ENCODE peak calls at places on chromosomes 6 and 20, in five cellular contexts. One of them, this sample, is unnamed.

GRCh38 chr6:35669441-35669776 is 19.3 kb downstream of the FKBP5 start:
- DNase-seq in HT1080: peak
- DNase-seq in pancreas: no peak
- DNase-seq in stimulated activated CD8-positive, alpha-beta memory T cell treated with anti-CD3 and anti-CD28 coated beads, Interleukin-2, amount 100 ng/mL, for 1 hour: no peak
- DNase-seq in nephron progenitor cell: no peak
- DNase-seq in this sample: no peak

GRCh38 chr6:134000443-134000842 is 47.4 kb downstream of the TBPL1 start:
- DNase-seq in HT1080: no peak
- DNase-seq in nephron progenitor cell: no peak
- DNase-seq in pancreas: no peak
- DNase-seq in stimulated activated CD8-positive, alpha-beta memory T cell treated with anti-CD3 and anti-CD28 coated beads, Interleukin-2, amount 100 ng/mL, for 1 hour: no peak
- DNase-seq in this sample: no peak

GRCh38 chr6:91083226-91083625 is 496.4 kb upstream of the MAP3K7 start:
- DNase-seq in nephron progenitor cell: no peak
- DNase-seq in pancreas: no peak
- DNase-seq in HT1080: no peak
- DNase-seq in stimulated activated CD8-positive, alpha-beta memory T cell treated with anti-CD3 and anti-CD28 coated beads, Interleukin-2, amount 100 ng/mL, for 1 hour: no peak
- DNase-seq in this sample: no peak

GRCh38 chr20:1202762-1203504 is at the start of gene C20orf202:
- DNase-seq in HT1080: no peak
- DNase-seq in pancreas: no peak
- DNase-seq in nephron progenitor cell: no peak
- DNase-seq in stimulated activated CD8-positive, alpha-beta memory T cell treated with anti-CD3 and anti-CD28 coated beads, Interleukin-2, amount 100 ng/mL, for 1 hour: no peak
- DNase-seq in this sample: no peak

GRCh38 chr20:7770046-7770445 is 170.2 kb downstream of the HAO1 start:
- DNase-seq in HT1080: no peak
- DNase-seq in nephron progenitor cell: no peak
- DNase-seq in stimulated activated CD8-positive, alpha-beta memory T cell treated with anti-CD3 and anti-CD28 coated beads, Interleukin-2, amount 100 ng/mL, for 1 hour: no peak
- DNase-seq in pancreas: no peak
- DNase-seq in this sample: peak

GRCh38 chr6:121520337-121521163 is 85.1 kb downstream of the GJA1 start:
- DNase-seq in nephron progenitor cell: no peak
- DNase-seq in stimulated activated CD8-positive, alpha-beta memory T cell treated with anti-CD3 and anti-CD28 coated beads, Interleukin-2, amount 100 ng/mL, for 1 hour: no peak
- DNase-seq in pancreas: no peak
- DNase-seq in HT1080: peak
- DNase-seq in this sample: no peak

GRCh38 chr20:4563534-4563933 is 158.2 kb upstream of the PRND start:
- DNase-seq in nephron progenitor cell: peak
- DNase-seq in stimulated activated CD8-positive, alpha-beta memory T cell treated with anti-CD3 and anti-CD28 coated beads, Interleukin-2, amount 100 ng/mL, for 1 hour: no peak
- DNase-seq in pancreas: no peak
- DNase-seq in HT1080: peak
- DNase-seq in this sample: no peak

GRCh38 chr20:38298768-38299288 is 5.1 kb upstream of the BPI start:
- DNase-seq in HT1080: no peak
- DNase-seq in pancreas: peak
- DNase-seq in nephron progenitor cell: no peak
- DNase-seq in stimulated activated CD8-positive, alpha-beta memory T cell treated with anti-CD3 and anti-CD28 coated beads, Interleukin-2, amount 100 ng/mL, for 1 hour: no peak
- DNase-seq in this sample: no peak

GRCh38 chr6:71642120-71642519 is 244.2 kb upstream of the RIMS1 start:
- DNase-seq in HT1080: no peak
- DNase-seq in stimulated activated CD8-positive, alpha-beta memory T cell treated with anti-CD3 and anti-CD28 coated beads, Interleukin-2, amount 100 ng/mL, for 1 hour: no peak
- DNase-seq in nephron progenitor cell: no peak
- DNase-seq in pancreas: no peak
- DNase-seq in this sample: no peak

GRCh38 chr6:43254138-43254817 is 11.0 kb downstream of the TTBK1 start:
- DNase-seq in stimulated activated CD8-positive, alpha-beta memory T cell treated with anti-CD3 and anti-CD28 coated beads, Interleukin-2, amount 100 ng/mL, for 1 hour: no peak
- DNase-seq in nephron progenitor cell: no peak
- DNase-seq in HT1080: no peak
- DNase-seq in pancreas: no peak
- DNase-seq in this sample: no peak

GRCh38 chr6:152836523-152836922 is 85.9 kb downstream of the VIP start:
- DNase-seq in pancreas: no peak
- DNase-seq in HT1080: no peak
- DNase-seq in stimulated activated CD8-positive, alpha-beta memory T cell treated with anti-CD3 and anti-CD28 coated beads, Interleukin-2, amount 100 ng/mL, for 1 hour: no peak
- DNase-seq in nephron progenitor cell: no peak
- DNase-seq in this sample: no peak

GRCh38 chr20:14622796-14623195 is 285.4 kb upstream of the FLRT3 start:
- DNase-seq in nephron progenitor cell: no peak
- DNase-seq in pancreas: no peak
- DNase-seq in HT1080: peak
- DNase-seq in stimulated activated CD8-positive, alpha-beta memory T cell treated with anti-CD3 and anti-CD28 coated beads, Interleukin-2, amount 100 ng/mL, for 1 hour: no peak
- DNase-seq in this sample: no peak

GRCh38 chr6:121688974-121689373 is 253.5 kb downstream of the GJA1 start:
- DNase-seq in nephron progenitor cell: no peak
- DNase-seq in pancreas: no peak
- DNase-seq in stimulated activated CD8-positive, alpha-beta memory T cell treated with anti-CD3 and anti-CD28 coated beads, Interleukin-2, amount 100 ng/mL, for 1 hour: no peak
- DNase-seq in HT1080: peak
- DNase-seq in this sample: no peak

GRCh38 chr20:1657556-1658334 is at the start of gene SIRPG:
- DNase-seq in stimulated activated CD8-positive, alpha-beta memory T cell treated with anti-CD3 and anti-CD28 coated beads, Interleukin-2, amount 100 ng/mL, for 1 hour: no peak
- DNase-seq in pancreas: no peak
- DNase-seq in HT1080: no peak
- DNase-seq in nephron progenitor cell: no peak
- DNase-seq in this sample: no peak

GRCh38 chr6:99530627-99531026 is 15.4 kb upstream of the USP45 start:
- DNase-seq in stimulated activated CD8-positive, alpha-beta memory T cell treated with anti-CD3 and anti-CD28 coated beads, Interleukin-2, amount 100 ng/mL, for 1 hour: no peak
- DNase-seq in nephron progenitor cell: no peak
- DNase-seq in pancreas: no peak
- DNase-seq in HT1080: no peak
- DNase-seq in this sample: no peak

GRCh38 chr20:14568225-14568624 is 230.8 kb upstream of the FLRT3 start:
- DNase-seq in stimulated activated CD8-positive, alpha-beta memory T cell treated with anti-CD3 and anti-CD28 coated beads, Interleukin-2, amount 100 ng/mL, for 1 hour: no peak
- DNase-seq in HT1080: no peak
- DNase-seq in nephron progenitor cell: no peak
- DNase-seq in pancreas: no peak
- DNase-seq in this sample: no peak

GRCh38 chr6:156686429-156686939 is 90.7 kb upstream of the ARID1B start:
- DNase-seq in stimulated activated CD8-positive, alpha-beta memory T cell treated with anti-CD3 and anti-CD28 coated beads, Interleukin-2, amount 100 ng/mL, for 1 hour: no peak
- DNase-seq in nephron progenitor cell: peak
- DNase-seq in HT1080: no peak
- DNase-seq in pancreas: peak
- DNase-seq in this sample: peak

GRCh38 chr6:95364016-95364604 is 213.2 kb upstream of the MANEA start:
- DNase-seq in nephron progenitor cell: no peak
- DNase-seq in pancreas: no peak
- DNase-seq in HT1080: no peak
- DNase-seq in stimulated activated CD8-positive, alpha-beta memory T cell treated with anti-CD3 and anti-CD28 coated beads, Interleukin-2, amount 100 ng/mL, for 1 hour: no peak
- DNase-seq in this sample: no peak

GRCh38 chr6:10559492-10560150 is 38.5 kb downstream of the GCNT2 start:
- DNase-seq in HT1080: no peak
- DNase-seq in nephron progenitor cell: no peak
- DNase-seq in stimulated activated CD8-positive, alpha-beta memory T cell treated with anti-CD3 and anti-CD28 coated beads, Interleukin-2, amount 100 ng/mL, for 1 hour: no peak
- DNase-seq in pancreas: no peak
- DNase-seq in this sample: no peak

GRCh38 chr6:15481892-15482291 is 180.9 kb downstream of the DTNBP1 start:
- DNase-seq in pancreas: no peak
- DNase-seq in stimulated activated CD8-positive, alpha-beta memory T cell treated with anti-CD3 and anti-CD28 coated beads, Interleukin-2, amount 100 ng/mL, for 1 hour: no peak
- DNase-seq in HT1080: no peak
- DNase-seq in nephron progenitor cell: no peak
- DNase-seq in this sample: no peak

GRCh38 chr6:158877716-158878115 is 58.5 kb upstream of the EZR start:
- DNase-seq in pancreas: no peak
- DNase-seq in stimulated activated CD8-positive, alpha-beta memory T cell treated with anti-CD3 and anti-CD28 coated beads, Interleukin-2, amount 100 ng/mL, for 1 hour: no peak
- DNase-seq in nephron progenitor cell: no peak
- DNase-seq in HT1080: no peak
- DNase-seq in this sample: no peak

This sample was measured in NCI-H1417 treated with DMSO at 0.1 percent for 48 hours.